ENCODE peak calls at places on chromosome 20, in nine cellular contexts. I is astrocyte of the spinal cord, M is IMR-90, Z is neural crest cell, Q is RWPE1, R is BJ, V is astrocyte of the cerebellum, Y is uterus, E is spleen. P is an unnamed sample.

GRCh38 chr20:35821807-35822242 is 50.0 kb downstream of the PHF20 start:
- DNase-seq in I (peak), M (peak), Z (no peak), Q (peak), R (no peak), V (peak), Y (no peak), E (no peak), P (no peak)

GRCh38 chr20:48007356-48007755 is 222.1 kb upstream of the SULF2 start:
- DNase-seq in I (no peak), M (no peak), Z (no peak), Q (no peak), R (no peak), V (no peak), Y (no peak), E (no peak), P (no peak)

GRCh38 chr20:15045246-15045645 is 707.8 kb upstream of the FLRT3 start:
- DNase-seq in I (no peak), M (no peak), Z (no peak), Q (peak), R (peak), V (no peak), Y (peak), E (no peak), P (no peak)

GRCh38 chr20:62815066-62815991 is 1.5 kb upstream of the COL9A3 start:
- DNase-seq in I (no peak), M (peak), Z (no peak), Q (peak), R (no peak), V (no peak), Y (no peak), E (no peak), P (no peak)

GRCh38 chr20:21798384-21798783 is 92.9 kb downstream of the PAX1 start:
- DNase-seq in I (no peak), M (no peak), Z (no peak), Q (no peak), R (no peak), V (no peak), Y (no peak), E (no peak), P (no peak)

GRCh38 chr20:8094415-8094818 is 37.6 kb upstream of the PLCB1 start:
- DNase-seq in I (peak), M (peak), Z (no peak), Q (no peak), R (peak), V (peak), Y (peak), E (no peak), P (no peak)

GRCh38 chr20:34058831-34059230 is 53.2 kb downstream of the EIF2S2 start:
- DNase-seq in I (peak), M (peak), Z (no peak), Q (no peak), R (no peak), V (no peak), Y (no peak), E (no peak), P (no peak)

GRCh38 chr20:33443006-33443511 is 504 bp downstream of the SNTA1 start:
- DNase-seq in I (no peak), M (no peak), Z (no peak), Q (no peak), R (no peak), V (no peak), Y (peak), E (peak), P (peak)

GRCh38 chr20:33262658-33263065 is 20.4 kb upstream of the BPIFB1 start:
- DNase-seq in I (peak), M (peak), Z (peak), Q (peak), R (peak), V (peak), Y (no peak), E (no peak), P (peak)

GRCh38 chr20:41889871-41890224 is 271.7 kb upstream of the CHD6 start:
- DNase-seq in I (peak), M (no peak), Z (no peak), Q (peak), R (no peak), V (no peak), Y (no peak), E (no peak), P (no peak)

GRCh38 chr20:39081255-39081654 is 119.1 kb downstream of the DHX35 start:
- DNase-seq in I (peak), M (peak), Z (peak), Q (peak), R (peak), V (peak), Y (peak), E (peak), P (peak)

GRCh38 chr20:11520596-11520995 is 397.1 kb upstream of the BTBD3 start:
- DNase-seq in I (peak), M (no peak), Z (no peak), Q (no peak), R (no peak), V (peak), Y (no peak), E (no peak), P (no peak)

GRCh38 chr20:49668181-49668877 is 45.3 kb downstream of the B4GALT5 start:
- DNase-seq in I (no peak), M (no peak), Z (no peak), Q (no peak), R (no peak), V (no peak), Y (no peak), E (peak), P (no peak)

GRCh38 chr20:62742550-62742949 is 33.9 kb downstream of the NTSR1 start:
- DNase-seq in I (no peak), M (no peak), Z (no peak), Q (no peak), R (no peak), V (no peak), Y (no peak), E (no peak), P (no peak)

GRCh38 chr20:50242863-50243609 is 52.4 kb downstream of the CEBPB start:
- DNase-seq in I (peak), M (no peak), Z (peak), Q (peak), R (no peak), V (no peak), Y (no peak), E (no peak), P (no peak)

GRCh38 chr20:19583532-19584175 is 174.4 kb upstream of the RIN2 start:
- DNase-seq in I (peak), M (peak), Z (peak), Q (peak), R (no peak), V (peak), Y (peak), E (peak), P (peak)

GRCh38 chr20:63411898-63412631 is 50.9 kb upstream of the CHRNA4 start:
- DNase-seq in I (no peak), M (no peak), Z (no peak), Q (no peak), R (no peak), V (no peak), Y (no peak), E (no peak), P (no peak)

GRCh38 chr20:25310921-25311728 is 63.2 kb downstream of the PYGB start:
- DNase-seq in I (peak), M (peak), Z (no peak), Q (no peak), R (peak), V (peak), Y (no peak), E (peak), P (no peak)

GRCh38 chr20:24685736-24686135 is 216.3 kb downstream of the SYNDIG1 start:
- DNase-seq in I (no peak), M (no peak), Z (no peak), Q (no peak), R (no peak), V (no peak), Y (no peak), E (peak), P (no peak)

GRCh38 chr20:48357714-48358113 is 470.1 kb downstream of the PREX1 start:
- DNase-seq in I (no peak), M (no peak), Z (no peak), Q (no peak), R (no peak), V (no peak), Y (no peak), E (no peak), P (no peak)

GRCh38 chr20:47019106-47019824 is 124.6 kb downstream of the EYA2 start:
- DNase-seq in I (peak), M (peak), Z (no peak), Q (no peak), R (peak), V (no peak), Y (peak), E (peak), P (no peak)

GRCh38 chr20:47181056-47181862 is 175.2 kb downstream of the ZMYND8 start:
- DNase-seq in I (peak), M (peak), Z (no peak), Q (peak), R (no peak), V (peak), Y (no peak), E (peak), P (no peak)

GRCh38 chr20:9330151-9330550 is 184.2 kb upstream of the LAMP5 start:
- DNase-seq in I (no peak), M (no peak), Z (no peak), Q (no peak), R (no peak), V (no peak), Y (no peak), E (no peak), P (no peak)

GRCh38 chr20:9331707-9332435 is 182.5 kb upstream of the LAMP5 start:
- DNase-seq in I (no peak), M (no peak), Z (no peak), Q (no peak), R (no peak), V (no peak), Y (no peak), E (no peak), P (no peak)

GRCh38 chr20:9332783-9333482 is 181.5 kb upstream of the LAMP5 start:
- DNase-seq in I (no peak), M (no peak), Z (no peak), Q (no peak), R (no peak), V (no peak), Y (no peak), E (no peak), P (no peak)

GRCh38 chr20:9334866-9335265 is 179.5 kb upstream of the LAMP5 start:
- DNase-seq in I (no peak), M (no peak), Z (no peak), Q (no peak), R (no peak), V (no peak), Y (no peak), E (no peak), P (no peak)

DNA sequence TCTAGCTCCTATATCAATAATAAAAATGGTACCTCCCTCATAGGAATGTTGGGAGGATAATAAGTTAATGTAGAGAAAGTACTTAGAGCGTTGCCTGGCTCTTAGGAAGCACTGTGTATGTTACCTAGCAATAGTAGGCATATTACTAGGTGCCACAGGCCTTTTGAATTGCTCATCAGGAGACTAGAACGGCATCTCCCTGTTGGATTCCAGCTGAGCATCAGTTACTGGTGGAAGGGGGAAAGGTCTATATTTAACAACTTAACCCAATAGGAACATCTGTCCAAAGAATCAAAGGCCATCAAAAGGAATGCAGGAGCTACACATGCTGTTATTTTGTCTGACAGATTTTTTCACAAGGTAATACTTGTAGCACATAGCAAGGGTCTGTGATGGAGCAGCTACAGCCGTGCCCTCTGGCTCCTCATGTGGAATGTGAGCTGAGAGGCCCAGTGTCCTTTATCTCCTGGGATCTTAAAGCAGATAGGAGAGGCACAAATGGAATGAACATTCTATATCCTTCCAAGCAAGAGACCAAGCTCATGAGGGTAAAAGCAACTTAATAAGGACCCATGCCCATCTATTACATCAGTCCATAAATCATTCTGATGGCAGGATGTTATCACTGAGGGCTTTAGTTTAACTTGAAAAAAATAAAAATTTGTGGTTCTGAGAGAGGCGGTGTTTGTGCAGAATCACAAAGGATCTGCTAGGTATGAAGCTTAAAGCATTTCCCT is 184.9 kb upstream of the LAMP5 start:
- DNase-seq in I (no peak), M (no peak), Z (no peak), Q (no peak), R (no peak), V (no peak), Y (no peak), E (no peak), P (no peak)
- TF ChIP-seq CTCF in I (no peak), M (no peak), Z (no peak), Q (no peak), R (no peak), V (no peak), Y (no peak), E (no peak), P (no peak)

GRCh38 chr20:44733341-44734069 is 12.2 kb upstream of the KCNK15 start:
- DNase-seq in I (peak), M (peak), Z (peak), Q (peak), R (no peak), V (peak), Y (peak), E (no peak), P (peak)

GRCh38 chr20:44736170-44737021 is 9.3 kb upstream of the KCNK15 start:
- DNase-seq in I (peak), M (peak), Z (peak), Q (peak), R (no peak), V (peak), Y (peak), E (no peak), P (peak)

GRCh38 chr20:44737116-44737515 is 8.5 kb upstream of the KCNK15 start:
- DNase-seq in I (no peak), M (no peak), Z (no peak), Q (no peak), R (no peak), V (no peak), Y (no peak), E (no peak), P (no peak)

GRCh38 chr20:44735816-44736169 is 9.9 kb upstream of the KCNK15 start:
- DNase-seq in I (no peak), M (no peak), Z (no peak), Q (no peak), R (no peak), V (no peak), Y (no peak), E (no peak), P (no peak)

GRCh38 chr20:44734938-44735337 is 10.7 kb upstream of the KCNK15 start:
- DNase-seq in I (no peak), M (peak), Z (no peak), Q (peak), R (no peak), V (no peak), Y (no peak), E (no peak), P (peak)
- TF ChIP-seq CTCF in I (no peak), M (peak), Z (no peak), Q (peak), R (peak), V (peak), Y (no peak), E (no peak), P (peak)

GRCh38 chr20:1397710-1398109 is 4.9 kb upstream of the FKBP1A start:
- DNase-seq in I (no peak), M (peak), Z (no peak), Q (no peak), R (no peak), V (no peak), Y (no peak), E (no peak), P (no peak)
- TF ChIP-seq CTCF in I (peak), M (peak), Z (no peak), Q (no peak), R (peak), V (no peak), Y (peak), E (peak), P (no peak)

DNA sequence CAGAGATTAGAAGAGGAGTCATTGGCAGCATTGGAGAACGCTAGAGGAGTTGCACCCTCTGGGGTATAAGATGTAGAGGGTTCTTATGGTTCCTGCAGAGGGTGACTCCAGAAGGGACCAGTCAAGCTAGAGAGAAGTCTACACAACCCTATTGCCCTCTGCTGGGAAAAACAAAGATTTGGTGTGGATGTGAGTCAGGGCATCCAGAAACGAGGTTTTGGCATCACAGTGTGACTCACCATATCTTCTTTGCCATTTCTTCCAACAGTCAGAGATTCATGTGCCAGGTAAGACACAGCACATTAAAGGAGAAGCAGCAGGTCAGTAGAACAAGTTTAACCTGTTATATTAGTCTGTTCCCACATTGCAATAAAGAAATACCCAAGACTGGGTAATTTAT is 598.8 kb downstream of the MAFB start:
- DNase-seq in I (no peak), M (no peak), Z (no peak), Q (no peak), R (no peak), V (no peak), Y (no peak), E (no peak), P (no peak)
- TF ChIP-seq CTCF in I (no peak), M (no peak), Z (no peak), Q (no peak), R (no peak), V (no peak), Y (no peak), E (no peak), P (no peak)

GRCh38 chr20:58205850-58206249 is 22.6 kb downstream of the ANKRD60 start:
- DNase-seq in I (no peak), M (no peak), Z (no peak), Q (no peak), R (no peak), V (no peak), Y (no peak), E (no peak), P (no peak)
- TF ChIP-seq CTCF in I (no peak), M (no peak), Z (no peak), Q (no peak), R (no peak), V (no peak), Y (no peak), E (no peak), P (no peak)

DNA sequence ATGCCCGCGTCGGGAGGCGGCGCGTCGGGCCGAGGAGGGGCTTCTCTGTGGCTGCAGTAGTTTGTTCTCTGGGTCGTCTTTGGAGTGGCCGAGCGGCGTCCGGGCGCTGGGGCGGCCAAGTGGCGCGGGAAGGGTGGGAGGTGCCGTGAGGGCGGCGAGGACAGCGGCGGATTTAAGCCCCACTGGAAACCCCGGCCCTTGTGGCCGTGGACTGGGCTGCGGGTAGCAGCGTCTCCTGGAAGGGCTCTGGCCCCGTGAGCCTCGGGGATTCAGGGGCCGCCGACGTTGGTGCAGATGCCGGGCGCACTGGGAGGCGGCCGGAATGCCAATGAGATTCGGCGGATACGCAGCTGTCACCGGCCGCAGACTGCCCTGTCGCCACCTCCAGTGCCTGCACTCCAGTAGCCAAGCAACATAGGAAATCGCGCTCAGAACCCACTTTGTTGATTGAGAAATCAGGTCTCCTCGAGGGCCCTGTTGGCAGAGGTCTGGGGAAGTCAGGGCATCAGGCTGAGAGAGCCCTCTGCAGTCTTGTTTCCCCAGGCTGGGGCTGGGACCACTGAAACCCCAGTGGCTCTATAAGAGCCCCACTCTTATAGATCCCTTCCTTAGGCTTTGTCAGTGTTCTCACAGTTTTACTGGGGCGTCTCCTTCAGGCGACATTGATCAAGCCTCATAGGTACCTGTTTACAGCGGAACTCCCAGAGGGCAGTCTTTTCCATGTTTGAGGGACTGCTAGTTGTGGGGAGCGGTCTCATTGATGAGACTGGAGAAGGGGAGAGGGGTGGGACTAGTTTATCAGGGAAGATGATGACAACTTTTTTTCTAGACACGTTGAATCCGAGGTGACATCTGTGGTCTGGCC is 642 bp downstream of the GZF1 start:
- DNase-seq in I (peak), M (peak), Z (no peak), Q (no peak), R (no peak), V (no peak), Y (peak), E (no peak), P (peak)
- TF ChIP-seq CTCF in I (no peak), M (no peak), Z (no peak), Q (no peak), R (no peak), V (no peak), Y (no peak), E (no peak), P (no peak)

DNA sequence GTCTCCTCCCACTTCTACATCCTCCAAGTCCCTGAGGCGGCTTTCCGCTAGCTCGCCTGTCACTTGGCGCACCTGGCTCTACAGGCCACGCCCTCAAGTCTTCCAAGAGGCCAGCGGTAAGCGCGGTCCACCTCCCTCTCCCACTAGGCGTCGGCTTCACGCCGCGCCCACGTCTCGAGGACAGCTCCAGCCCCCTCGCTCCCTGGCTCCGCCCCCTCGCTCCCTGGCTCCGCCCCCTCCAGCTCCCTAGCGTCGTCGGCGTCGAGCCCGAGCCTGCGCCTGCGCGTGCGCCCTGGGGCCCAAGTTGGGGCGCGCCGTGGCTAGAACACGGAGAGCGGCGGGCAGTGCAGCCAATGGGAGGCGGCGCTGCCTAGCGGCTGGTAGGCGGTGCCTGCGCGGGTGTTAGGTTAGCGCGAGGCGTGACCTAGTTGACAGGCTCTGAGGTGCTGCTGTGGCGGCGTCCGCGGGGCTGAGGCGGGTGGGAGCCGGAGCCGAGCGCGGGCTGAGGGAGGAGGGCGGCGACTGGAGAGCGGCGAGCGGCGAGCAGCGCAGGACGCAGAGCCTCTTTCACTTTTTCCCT is at the start of gene MACROD2:
- DNase-seq in I (peak), M (peak), Z (peak), Q (peak), R (peak), V (peak), Y (peak), E (peak), P (peak)
- TF ChIP-seq CTCF in I (no peak), M (no peak), Z (peak), Q (no peak), R (peak), V (no peak), Y (no peak), E (no peak), P (no peak)

GRCh38 chr20:54199721-54200176 is 8.1 kb upstream of the PFDN4 start:
- DNase-seq in I (peak), M (peak), Z (peak), Q (peak), R (no peak), V (peak), Y (peak), E (peak), P (peak)
- TF ChIP-seq CTCF in I (peak), M (peak), Z (peak), Q (peak), R (peak), V (peak), Y (peak), E (peak), P (peak)

DNA sequence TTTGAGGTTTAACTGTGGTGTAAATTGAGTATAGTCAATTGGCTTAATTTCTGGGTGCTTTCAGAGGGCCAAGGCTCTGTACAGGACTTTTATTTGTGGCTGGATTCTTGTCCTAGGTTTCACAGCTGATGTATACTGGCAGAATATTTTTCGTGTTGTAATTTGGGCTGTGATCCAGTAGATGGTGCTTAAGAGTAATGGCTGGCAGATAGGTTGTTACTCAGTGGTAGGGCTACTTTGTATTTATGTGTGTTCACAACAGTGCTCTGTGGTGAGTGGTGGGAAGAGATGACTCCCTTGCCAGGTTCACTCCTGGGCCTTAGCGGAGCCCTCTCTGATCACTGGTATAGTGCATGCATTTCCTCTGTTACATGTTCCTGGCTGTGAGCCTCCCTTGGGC is 34.5 kb upstream of the FERMT1 start:
- DNase-seq in I (no peak), M (peak), Z (no peak), Q (no peak), R (no peak), V (no peak), Y (no peak), E (no peak), P (no peak)
- TF ChIP-seq CTCF in I (no peak), M (peak), Z (no peak), Q (no peak), R (no peak), V (no peak), Y (no peak), E (no peak), P (no peak)

P was measured in endothelial cell.